ENCODE peak calls at places on chromosomes 5 and 9, in five cellular contexts. N is AG09309; Q is CD8-positive, alpha-beta T cell; R is IMR-90; T is SK-N-SH. J is an unnamed sample.

GRCh38 chr5:2797981-2798380 is 46.5 kb upstream of the IRX2 start:
- DNase-seq in N (no peak), Q (no peak), R (no peak), T (no peak), J (no peak)

GRCh38 chr9:98740226-98740881 is 31.6 kb upstream of the GABBR2 start:
- DNase-seq in N (no peak), Q (no peak), R (no peak), T (peak; percentile 69), J (no peak)

GRCh38 chr5:6675784-6676499 is 37.3 kb upstream of the TENT4A start:
- DNase-seq in N (no peak), Q (no peak), R (no peak), T (no peak), J (no peak)

GRCh38 chr9:135809166-135809565 is 98.2 kb downstream of the CAMSAP1 start:
- DNase-seq in N (peak; percentile 5), Q (no peak), R (peak; percentile 58), T (no peak), J (no peak)

GRCh38 chr5:56670916-56671315 is 144.4 kb upstream of the MAP3K1 start:
- DNase-seq in N (no peak), Q (no peak), R (peak; percentile 69), T (no peak), J (no peak)

GRCh38 chr5:92605591-92605990 is 975.4 kb downstream of the NR2F1-AS1 start:
- DNase-seq in N (no peak), Q (no peak), R (no peak), T (peak; percentile 30), J (no peak)

GRCh38 chr5:164958688-164959087 is 1453.3 kb downstream of the MAT2B start:
- DNase-seq in N (no peak), Q (no peak), R (no peak), T (no peak), J (no peak)

GRCh38 chr9:15276328-15276969 is 30.6 kb downstream of the TTC39B start:
- DNase-seq in N (no peak), Q (no peak), R (no peak), T (no peak), J (no peak)

GRCh38 chr9:128214571-128215490 is 11.7 kb downstream of the DNM1 start:
- DNase-seq in N (no peak), Q (no peak), R (no peak), T (peak; percentile 35), J (no peak)

GRCh38 chr9:69542942-69543704 is 129.0 kb downstream of the APBA1 start:
- DNase-seq in N (no peak), Q (no peak), R (no peak), T (peak; percentile 61), J (peak; percentile 29)

GRCh38 chr5:120936652-120937051 is 472.6 kb downstream of the PRR16 start:
- DNase-seq in N (no peak), Q (no peak), R (no peak), T (no peak), J (no peak)

GRCh38 chr9:21810881-21811280 is 8.4 kb downstream of the MTAP start:
- DNase-seq in N (no peak), Q (no peak), R (no peak), T (no peak), J (peak; percentile 58)

GRCh38 chr5:164051745-164052144 is 546.3 kb downstream of the MAT2B start:
- DNase-seq in N (no peak), Q (no peak), R (peak; percentile 64), T (no peak), J (no peak)

GRCh38 chr5:31280210-31280609 is 86.7 kb downstream of the CDH6 start:
- DNase-seq in N (no peak), Q (no peak), R (peak; percentile 37), T (no peak), J (no peak)

GRCh38 chr5:56735845-56736641 is 79.3 kb upstream of the MAP3K1 start:
- DNase-seq in N (no peak), Q (peak; percentile 49), R (no peak), T (no peak), J (no peak)

GRCh38 chr9:81562221-81563019 is 126.9 kb downstream of the TLE1 start:
- DNase-seq in N (peak; percentile 20), Q (no peak), R (peak; percentile 82), T (no peak), J (no peak)

GRCh38 chr9:109467936-109468335 is 30.2 kb downstream of the PTPN3 start:
- DNase-seq in N (no peak), Q (no peak), R (peak; percentile 28), T (no peak), J (no peak)

GRCh38 chr5:1056611-1057484 is 48.2 kb downstream of the NKD2 start:
- DNase-seq in N (no peak), Q (no peak), R (no peak), T (peak; percentile 23), J (no peak)

GRCh38 chr5:547086-547924 is 23.1 kb upstream of the SLC9A3 start:
- DNase-seq in N (no peak), Q (no peak), R (no peak), T (no peak), J (peak; percentile 59)

GRCh38 chr5:56123531-56124243 is 109.4 kb downstream of the ANKRD55 start:
- DNase-seq in N (peak; percentile 99), Q (no peak), R (peak; percentile 100), T (no peak), J (peak; percentile 45)

GRCh38 chr5:31982661-31983060 is 191.5 kb downstream of the GOLPH3 start:
- DNase-seq in N (no peak), Q (no peak), R (no peak), T (no peak), J (no peak)

GRCh38 chr9:6845881-6846280 is 88.1 kb downstream of the KDM4C start:
- DNase-seq in N (no peak), Q (no peak), R (peak; percentile 27), T (peak; percentile 39), J (no peak)
- TF ChIP-seq CTCF in N (peak; percentile 32), Q (no peak), R (peak; percentile 40), T (peak; percentile 52), J (peak; percentile 28)

DNA sequence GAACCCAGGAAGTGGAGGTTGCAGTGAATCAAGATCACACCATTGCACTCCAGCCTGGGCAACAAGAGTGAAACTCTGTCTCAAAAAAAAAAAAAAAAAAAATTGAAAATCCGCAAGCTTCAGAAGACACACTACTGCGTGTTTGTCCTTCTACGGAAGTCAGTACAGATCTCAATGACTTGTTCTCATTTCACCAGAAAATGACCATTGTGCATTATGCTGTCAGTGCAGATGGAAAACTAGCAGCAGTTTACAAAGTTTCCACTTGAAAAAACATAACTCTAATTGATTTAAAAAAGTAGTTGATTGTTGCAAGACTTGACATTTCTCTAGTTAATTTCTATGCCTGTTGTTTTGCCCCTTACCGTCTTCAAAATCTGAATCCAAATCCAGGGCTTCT is 298.0 kb upstream of the DMRT1 start:
- DNase-seq in N (no peak), Q (no peak), R (no peak), T (no peak), J (no peak)
- H3K4me3 ChIP-seq in N (no peak overlapping the region), Q (no peak overlapping the region), R (no peak overlapping the region), T (no peak overlapping the region), J (no peak overlapping the region)

GRCh38 chr9:106980551-106981101 is 117.7 kb downstream of the ZNF462 start:
- DNase-seq in N (no peak), Q (no peak), R (peak; percentile 36), T (no peak), J (no peak)

GRCh38 chr9:106974341-106974740 is 111.4 kb downstream of the ZNF462 start:
- DNase-seq in N (no peak), Q (no peak), R (no peak), T (no peak), J (no peak)

GRCh38 chr9:106981396-106982287 is 118.7 kb downstream of the ZNF462 start:
- DNase-seq in N (no peak), Q (no peak), R (no peak), T (no peak), J (no peak)

GRCh38 chr9:106970976-106971457 is 108.1 kb downstream of the ZNF462 start:
- DNase-seq in N (no peak), Q (no peak), R (no peak), T (no peak), J (no peak)

GRCh38 chr9:106976772-106977171 is 113.8 kb downstream of the ZNF462 start:
- DNase-seq in N (no peak), Q (no peak), R (no peak), T (no peak), J (no peak)
- TF ChIP-seq CTCF in N (no peak), Q (no peak), R (no peak), T (no peak), J (no peak)

DNA sequence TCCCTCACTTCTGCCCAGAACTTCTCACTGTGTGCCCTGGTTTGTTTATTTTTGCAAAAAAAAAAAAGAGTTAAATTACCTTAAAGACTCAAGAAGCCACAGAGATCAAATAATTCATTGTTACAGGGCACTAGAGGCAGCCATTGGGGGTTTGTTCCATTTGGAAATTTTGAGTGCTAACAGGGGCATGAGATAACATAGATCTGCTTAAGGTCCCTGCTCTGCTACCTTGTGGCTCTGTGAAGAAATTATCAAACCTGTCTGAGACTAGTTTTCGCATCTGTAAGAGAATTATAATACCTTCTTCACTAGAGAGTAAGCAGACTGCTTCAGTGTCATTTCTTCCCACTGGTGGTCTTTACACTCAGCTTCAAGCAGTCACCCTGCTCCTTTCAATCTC is 394 bp downstream of the TLR4 start:
- DNase-seq in N (no peak), Q (no peak), R (no peak), T (no peak), J (no peak)
- H3K4me3 ChIP-seq in N (peak overlapping the region; percentile 50), Q (no peak overlapping the region), R (no peak overlapping the region), T (peak overlapping the region; percentile 31), J (peak overlapping the region; percentile 37)

DNA sequence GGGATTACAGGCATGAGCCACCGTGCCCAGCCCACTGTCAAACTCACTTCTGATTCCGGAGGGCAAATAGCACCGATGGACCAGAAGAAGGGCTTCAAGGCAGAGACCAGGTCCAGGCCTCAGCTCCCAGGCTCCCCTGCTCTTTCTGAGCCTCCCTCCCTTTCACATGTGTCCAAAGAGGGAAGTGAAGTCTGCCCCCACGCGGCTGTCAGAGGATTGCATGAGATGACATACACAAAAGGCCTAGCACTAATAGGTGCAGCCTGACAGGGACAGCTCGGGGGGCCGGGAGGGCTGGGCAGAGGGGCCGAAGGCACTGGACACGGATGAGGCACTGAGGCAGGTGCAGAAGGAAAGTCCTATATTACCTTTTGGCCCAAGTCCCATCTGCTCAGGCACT is 16.1 kb downstream of the FBP1 start:
- DNase-seq in N (no peak), Q (no peak), R (no peak), T (peak; percentile 67), J (no peak)
- TF ChIP-seq CTCF in N (peak; percentile 55), Q (peak; percentile 13), R (no peak), T (peak; percentile 45), J (peak; percentile 30)

GRCh38 chr5:39202594-39203290 is 16.6 kb downstream of the FYB1 start:
- DNase-seq in N (no peak), Q (peak; percentile 67), R (no peak), T (no peak), J (no peak)
- H3K4me3 ChIP-seq in N (no peak overlapping the region), Q (peak overlapping the region; percentile 48), R (no peak overlapping the region), T (no peak overlapping the region), J (no peak overlapping the region)

GRCh38 chr9:130426883-130427282 is 17.9 kb upstream of the ASS1 start:
- DNase-seq in N (peak; percentile 53), Q (no peak), R (peak; percentile 35), T (no peak), J (peak; percentile 67)
- TF ChIP-seq CTCF in N (peak; percentile 20), Q (no peak), R (no peak), T (no peak), J (no peak)

J was measured in heart left ventricle.